ENCODE peak calls at places on chromosomes 2 and 18, in seven cellular contexts. One of them, this sample, is unnamed.

GRCh38 chr18:10015941-10016819 is 102.4 kb downstream of the VAPA start:
- DNase-seq in brain microvascular endothelial cell: peak
- DNase-seq in dorsolateral prefrontal cortex: no peak
- DNase-seq in HCT116: no peak
- DNase-seq in astrocyte of the spinal cord: peak
- DNase-seq in psoas muscle: no peak
- DNase-seq in pancreas: no peak
- DNase-seq in this sample: peak

GRCh38 chr2:233979748-233980147 is 62.6 kb downstream of the TRPM8 start:
- DNase-seq in pancreas: no peak
- DNase-seq in psoas muscle: no peak
- DNase-seq in HCT116: no peak
- DNase-seq in brain microvascular endothelial cell: no peak
- DNase-seq in dorsolateral prefrontal cortex: no peak
- DNase-seq in astrocyte of the spinal cord: no peak
- DNase-seq in this sample: peak

GRCh38 chr18:73791081-73791480 is 356.6 kb downstream of the FBXO15 start:
- DNase-seq in pancreas: no peak
- DNase-seq in psoas muscle: no peak
- DNase-seq in dorsolateral prefrontal cortex: no peak
- DNase-seq in HCT116: no peak
- DNase-seq in astrocyte of the spinal cord: peak
- DNase-seq in brain microvascular endothelial cell: no peak
- DNase-seq in this sample: no peak

GRCh38 chr2:210782222-210782621 is 225.8 kb downstream of the CPS1 start:
- DNase-seq in dorsolateral prefrontal cortex: no peak
- DNase-seq in brain microvascular endothelial cell: no peak
- DNase-seq in pancreas: no peak
- DNase-seq in HCT116: no peak
- DNase-seq in astrocyte of the spinal cord: no peak
- DNase-seq in psoas muscle: no peak
- DNase-seq in this sample: no peak

GRCh38 chr2:45929674-45930395 is 278.4 kb downstream of the PRKCE start:
- DNase-seq in psoas muscle: no peak
- DNase-seq in HCT116: no peak
- DNase-seq in astrocyte of the spinal cord: no peak
- DNase-seq in dorsolateral prefrontal cortex: no peak
- DNase-seq in pancreas: no peak
- DNase-seq in brain microvascular endothelial cell: no peak
- DNase-seq in this sample: no peak

GRCh38 chr2:104826016-104826415 is 27.9 kb upstream of the POU3F3 start:
- DNase-seq in brain microvascular endothelial cell: no peak
- DNase-seq in HCT116: no peak
- DNase-seq in pancreas: no peak
- DNase-seq in astrocyte of the spinal cord: peak
- DNase-seq in psoas muscle: no peak
- DNase-seq in dorsolateral prefrontal cortex: no peak
- DNase-seq in this sample: peak

GRCh38 chr2:158745067-158745865 is 49.9 kb upstream of the DAPL1 start:
- DNase-seq in psoas muscle: no peak
- DNase-seq in dorsolateral prefrontal cortex: peak
- DNase-seq in brain microvascular endothelial cell: peak
- DNase-seq in HCT116: peak
- DNase-seq in astrocyte of the spinal cord: peak
- DNase-seq in pancreas: peak
- DNase-seq in this sample: peak

GRCh38 chr2:85584354-85584856 is at the start of gene VAMP5:
- DNase-seq in psoas muscle: peak
- DNase-seq in dorsolateral prefrontal cortex: no peak
- DNase-seq in astrocyte of the spinal cord: no peak
- DNase-seq in brain microvascular endothelial cell: no peak
- DNase-seq in HCT116: no peak
- DNase-seq in pancreas: no peak
- DNase-seq in this sample: peak

GRCh38 chr2:240792658-240793312 is 27.2 kb downstream of the KIF1A start:
- DNase-seq in dorsolateral prefrontal cortex: peak
- DNase-seq in brain microvascular endothelial cell: no peak
- DNase-seq in psoas muscle: no peak
- DNase-seq in HCT116: no peak
- DNase-seq in pancreas: no peak
- DNase-seq in astrocyte of the spinal cord: no peak
- DNase-seq in this sample: no peak

GRCh38 chr2:120317916-120318315 is 28.0 kb upstream of the INHBB start:
- DNase-seq in HCT116: no peak
- DNase-seq in dorsolateral prefrontal cortex: no peak
- DNase-seq in astrocyte of the spinal cord: no peak
- DNase-seq in brain microvascular endothelial cell: no peak
- DNase-seq in psoas muscle: no peak
- DNase-seq in pancreas: no peak
- DNase-seq in this sample: no peak

GRCh38 chr2:169107645-169108044 is 38.3 kb downstream of the DHRS9 start:
- DNase-seq in psoas muscle: no peak
- DNase-seq in dorsolateral prefrontal cortex: no peak
- DNase-seq in brain microvascular endothelial cell: no peak
- DNase-seq in HCT116: no peak
- DNase-seq in astrocyte of the spinal cord: no peak
- DNase-seq in pancreas: no peak
- DNase-seq in this sample: no peak

GRCh38 chr18:49846263-49846662 is 32.9 kb upstream of the ACAA2 start:
- DNase-seq in pancreas: no peak
- DNase-seq in HCT116: no peak
- DNase-seq in brain microvascular endothelial cell: peak
- DNase-seq in astrocyte of the spinal cord: peak
- DNase-seq in psoas muscle: no peak
- DNase-seq in dorsolateral prefrontal cortex: no peak
- DNase-seq in this sample: peak

GRCh38 chr2:111668741-111669140 is 215.3 kb downstream of the ANAPC1 start:
- DNase-seq in dorsolateral prefrontal cortex: no peak
- DNase-seq in brain microvascular endothelial cell: no peak
- DNase-seq in astrocyte of the spinal cord: no peak
- DNase-seq in pancreas: no peak
- DNase-seq in HCT116: no peak
- DNase-seq in psoas muscle: no peak
- DNase-seq in this sample: no peak

GRCh38 chr2:111668274-111668616 is 215.7 kb downstream of the ANAPC1 start:
- DNase-seq in brain microvascular endothelial cell: no peak
- DNase-seq in HCT116: no peak
- DNase-seq in dorsolateral prefrontal cortex: no peak
- DNase-seq in psoas muscle: no peak
- DNase-seq in astrocyte of the spinal cord: no peak
- DNase-seq in pancreas: no peak
- DNase-seq in this sample: no peak

GRCh38 chr2:111671426-111672150 is 212.4 kb downstream of the ANAPC1 start:
- DNase-seq in astrocyte of the spinal cord: peak
- DNase-seq in pancreas: no peak
- DNase-seq in HCT116: no peak
- DNase-seq in dorsolateral prefrontal cortex: no peak
- DNase-seq in psoas muscle: peak
- DNase-seq in brain microvascular endothelial cell: peak
- DNase-seq in this sample: peak

GRCh38 chr2:111670776-111671175 is 213.2 kb downstream of the ANAPC1 start:
- DNase-seq in astrocyte of the spinal cord: no peak
- DNase-seq in dorsolateral prefrontal cortex: no peak
- DNase-seq in pancreas: no peak
- DNase-seq in HCT116: no peak
- DNase-seq in brain microvascular endothelial cell: no peak
- DNase-seq in psoas muscle: no peak
- DNase-seq in this sample: no peak

DNA sequence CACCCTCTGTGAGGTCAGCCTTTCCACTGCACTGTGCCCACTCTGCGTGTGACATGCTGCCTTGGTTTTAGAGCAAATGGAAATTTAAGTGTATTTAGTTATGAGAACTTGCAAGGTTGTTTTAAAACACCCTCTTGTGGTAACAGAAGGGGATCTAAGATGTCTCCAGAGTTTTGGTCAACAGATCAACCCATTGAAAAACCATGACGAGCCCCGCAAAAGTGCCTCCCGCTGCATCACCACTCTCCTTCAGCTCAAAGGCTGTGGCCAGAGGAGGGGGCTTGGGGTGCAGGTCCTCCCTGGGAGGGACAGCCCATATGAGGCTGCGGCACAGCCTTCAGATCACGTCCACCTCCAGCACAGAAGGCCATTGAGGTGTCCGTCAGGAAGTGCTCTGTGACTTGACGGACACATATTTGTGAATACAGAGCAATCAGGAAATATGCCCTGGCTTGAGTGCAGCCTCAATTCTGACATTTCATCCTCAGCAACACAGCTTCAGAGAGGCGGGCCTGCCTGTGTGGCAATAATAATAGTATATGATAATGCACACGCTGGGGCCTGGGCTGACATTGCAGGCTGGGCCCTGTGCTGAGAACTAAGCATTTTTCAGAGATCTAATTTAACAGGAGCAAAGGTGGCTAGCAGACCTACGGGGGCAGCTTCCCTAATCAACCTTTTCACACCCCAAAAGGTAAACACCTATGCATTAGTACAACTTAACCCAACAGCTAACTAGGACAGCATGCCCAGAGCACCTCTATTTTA is 213.9 kb downstream of the ANAPC1 start:
- DNase-seq in dorsolateral prefrontal cortex: no peak
- DNase-seq in HCT116: no peak
- DNase-seq in astrocyte of the spinal cord: no peak
- DNase-seq in brain microvascular endothelial cell: no peak
- DNase-seq in pancreas: no peak
- DNase-seq in psoas muscle: no peak
- DNase-seq in this sample: no peak
- TF ChIP-seq CTCF in dorsolateral prefrontal cortex: no peak
- TF ChIP-seq CTCF in HCT116: no peak
- TF ChIP-seq CTCF in astrocyte of the spinal cord: no peak
- TF ChIP-seq CTCF in brain microvascular endothelial cell: peak
- TF ChIP-seq CTCF in pancreas: no peak
- TF ChIP-seq CTCF in psoas muscle: no peak
- TF ChIP-seq CTCF in this sample: no peak

GRCh38 chr2:165453672-165454071 is 15.8 kb upstream of the CSRNP3 start:
- DNase-seq in psoas muscle: no peak
- DNase-seq in brain microvascular endothelial cell: no peak
- DNase-seq in pancreas: no peak
- DNase-seq in HCT116: no peak
- DNase-seq in dorsolateral prefrontal cortex: no peak
- DNase-seq in astrocyte of the spinal cord: no peak
- DNase-seq in this sample: no peak
- H3K4me3 ChIP-seq in psoas muscle: no peak
- H3K4me3 ChIP-seq in brain microvascular endothelial cell: no peak
- H3K4me3 ChIP-seq in pancreas: no peak
- H3K4me3 ChIP-seq in HCT116: no peak
- H3K4me3 ChIP-seq in dorsolateral prefrontal cortex: no peak
- H3K4me3 ChIP-seq in astrocyte of the spinal cord: no peak
- H3K4me3 ChIP-seq in this sample: no peak

DNA sequence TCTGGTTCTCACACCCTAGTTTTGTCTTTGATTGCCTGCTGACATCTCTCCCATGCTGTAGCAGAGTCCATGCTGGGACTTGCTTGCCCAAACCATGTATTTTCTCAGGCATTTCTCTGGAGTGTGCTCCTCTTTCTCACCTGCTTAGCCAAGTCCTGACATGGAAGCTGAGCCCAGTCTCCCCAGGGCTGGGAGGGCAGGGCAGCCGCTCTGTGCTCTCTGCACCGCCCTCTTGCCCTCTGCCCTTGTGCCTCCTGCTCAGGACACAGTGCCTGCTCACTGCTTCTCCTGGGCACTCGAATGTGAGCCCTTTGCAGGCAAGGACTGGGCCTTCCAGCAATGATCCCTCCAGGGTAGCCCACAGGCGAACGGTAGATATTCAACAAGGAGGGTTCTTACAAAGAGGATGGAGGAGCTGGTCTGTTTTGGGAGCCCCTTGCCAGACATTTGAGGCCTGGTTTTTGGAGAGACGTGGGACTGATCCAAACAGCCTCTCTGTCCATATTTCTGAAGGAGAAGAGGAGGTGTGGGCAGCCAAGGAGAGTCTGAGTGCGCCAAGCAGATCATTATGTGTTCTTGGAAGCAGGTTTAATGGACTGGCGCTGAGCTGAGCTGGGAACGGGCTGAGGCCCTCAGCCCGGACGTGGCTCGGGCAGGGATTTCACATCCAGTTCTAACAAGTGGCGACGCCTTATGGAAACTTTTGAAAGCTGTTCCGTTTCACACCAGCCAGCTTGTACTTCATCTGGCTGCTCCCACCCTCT is 4.0 kb downstream of the SLC14A2 start:
- DNase-seq in pancreas: no peak
- DNase-seq in dorsolateral prefrontal cortex: no peak
- DNase-seq in astrocyte of the spinal cord: no peak
- DNase-seq in HCT116: no peak
- DNase-seq in brain microvascular endothelial cell: no peak
- DNase-seq in psoas muscle: peak
- DNase-seq in this sample: no peak
- TF ChIP-seq CTCF in pancreas: no peak
- TF ChIP-seq CTCF in dorsolateral prefrontal cortex: no peak
- TF ChIP-seq CTCF in astrocyte of the spinal cord: no peak
- TF ChIP-seq CTCF in HCT116: no peak
- TF ChIP-seq CTCF in brain microvascular endothelial cell: no peak
- TF ChIP-seq CTCF in psoas muscle: no peak
- TF ChIP-seq CTCF in this sample: no peak

GRCh38 chr2:40304340-40304739 is 147.6 kb downstream of the SLC8A1 start:
- DNase-seq in astrocyte of the spinal cord: peak
- DNase-seq in brain microvascular endothelial cell: no peak
- DNase-seq in pancreas: no peak
- DNase-seq in psoas muscle: peak
- DNase-seq in dorsolateral prefrontal cortex: no peak
- DNase-seq in HCT116: no peak
- DNase-seq in this sample: no peak
- H3K4me3 ChIP-seq in astrocyte of the spinal cord: no peak
- H3K4me3 ChIP-seq in brain microvascular endothelial cell: no peak
- H3K4me3 ChIP-seq in pancreas: no peak
- H3K4me3 ChIP-seq in psoas muscle: no peak
- H3K4me3 ChIP-seq in dorsolateral prefrontal cortex: no peak
- H3K4me3 ChIP-seq in HCT116: no peak
- H3K4me3 ChIP-seq in this sample: no peak

GRCh38 chr2:190121971-190122370 is 59.4 kb upstream of the MSTN start:
- DNase-seq in HCT116: peak
- DNase-seq in psoas muscle: no peak
- DNase-seq in pancreas: no peak
- DNase-seq in dorsolateral prefrontal cortex: no peak
- DNase-seq in astrocyte of the spinal cord: peak
- DNase-seq in brain microvascular endothelial cell: peak
- DNase-seq in this sample: peak
- TF ChIP-seq CTCF in HCT116: peak
- TF ChIP-seq CTCF in psoas muscle: peak
- TF ChIP-seq CTCF in pancreas: no peak
- TF ChIP-seq CTCF in dorsolateral prefrontal cortex: peak
- TF ChIP-seq CTCF in astrocyte of the spinal cord: peak
- TF ChIP-seq CTCF in brain microvascular endothelial cell: peak
- TF ChIP-seq CTCF in this sample: peak

This sample was measured in cardiac fibroblast.